ENCODE peak calls at places on chromosomes 4 and X, in eight cellular contexts. One of them, this sample, is unnamed.
A peak's percentile ranks its signal among the peaks of the same experiment; 100 is the strongest.

GRCh38 chr4:160318567-160319220 is 1215.8 kb downstream of the RAPGEF2 start:
- DNase-seq in glutamatergic neuron: no peak
- DNase-seq in breast epithelium: no peak
- DNase-seq in AG09309: no peak
- DNase-seq in H9: no peak
- DNase-seq in dorsolateral prefrontal cortex: no peak
- DNase-seq in GM12865: no peak
- DNase-seq in choroid plexus epithelial cell: peak; percentile 75
- DNase-seq in this sample: no peak

GRCh38 chr4:142408003-142408441 is 438.1 kb downstream of the INPP4B start:
- DNase-seq in choroid plexus epithelial cell: peak; percentile 61
- DNase-seq in glutamatergic neuron: no peak
- DNase-seq in breast epithelium: no peak
- DNase-seq in dorsolateral prefrontal cortex: no peak
- DNase-seq in H9: no peak
- DNase-seq in GM12865: no peak
- DNase-seq in AG09309: peak; percentile 79
- DNase-seq in this sample: no peak

GRCh38 chr4:185794637-185795036 is 17.4 kb downstream of the SORBS2 start:
- DNase-seq in glutamatergic neuron: no peak
- DNase-seq in H9: no peak
- DNase-seq in choroid plexus epithelial cell: no peak
- DNase-seq in dorsolateral prefrontal cortex: no peak
- DNase-seq in AG09309: no peak
- DNase-seq in GM12865: no peak
- DNase-seq in breast epithelium: no peak
- DNase-seq in this sample: no peak

GRCh38 chr4:93199492-93199891 is 629.1 kb upstream of the ATOH1 start:
- DNase-seq in AG09309: no peak
- DNase-seq in H9: peak; percentile 55
- DNase-seq in choroid plexus epithelial cell: peak; percentile 75
- DNase-seq in dorsolateral prefrontal cortex: no peak
- DNase-seq in glutamatergic neuron: no peak
- DNase-seq in breast epithelium: no peak
- DNase-seq in GM12865: peak; percentile 26
- DNase-seq in this sample: no peak

GRCh38 chr4:88672987-88673386 is 24.6 kb downstream of the NAP1L5 start:
- DNase-seq in breast epithelium: no peak
- DNase-seq in AG09309: no peak
- DNase-seq in choroid plexus epithelial cell: peak; percentile 75
- DNase-seq in GM12865: peak; percentile 42
- DNase-seq in H9: peak; percentile 44
- DNase-seq in dorsolateral prefrontal cortex: no peak
- DNase-seq in glutamatergic neuron: peak; percentile 48
- DNase-seq in this sample: peak; percentile 45

GRCh38 chr4:173794662-173795061 is 264.6 kb upstream of the HAND2 start:
- DNase-seq in AG09309: no peak
- DNase-seq in choroid plexus epithelial cell: peak; percentile 26
- DNase-seq in H9: no peak
- DNase-seq in GM12865: no peak
- DNase-seq in dorsolateral prefrontal cortex: no peak
- DNase-seq in breast epithelium: no peak
- DNase-seq in glutamatergic neuron: no peak
- DNase-seq in this sample: no peak

GRCh38 chr4:25410820-25411529 is 33.9 kb downstream of the ANAPC4 start:
- DNase-seq in breast epithelium: no peak
- DNase-seq in H9: no peak
- DNase-seq in glutamatergic neuron: no peak
- DNase-seq in AG09309: no peak
- DNase-seq in GM12865: no peak
- DNase-seq in choroid plexus epithelial cell: no peak
- DNase-seq in dorsolateral prefrontal cortex: no peak
- DNase-seq in this sample: no peak

GRCh38 chr4:163484906-163485305 is 9.6 kb upstream of the TMA16 start:
- DNase-seq in choroid plexus epithelial cell: peak; percentile 74
- DNase-seq in GM12865: peak; percentile 76
- DNase-seq in breast epithelium: no peak
- DNase-seq in dorsolateral prefrontal cortex: peak; percentile 40
- DNase-seq in AG09309: no peak
- DNase-seq in H9: peak; percentile 66
- DNase-seq in glutamatergic neuron: peak; percentile 69
- DNase-seq in this sample: no peak

GRCh38 chr4:14719053-14719452 is 283.2 kb upstream of the CPEB2 start:
- DNase-seq in AG09309: peak; percentile 8
- DNase-seq in GM12865: no peak
- DNase-seq in glutamatergic neuron: no peak
- DNase-seq in dorsolateral prefrontal cortex: no peak
- DNase-seq in breast epithelium: no peak
- DNase-seq in H9: no peak
- DNase-seq in choroid plexus epithelial cell: peak; percentile 81
- DNase-seq in this sample: no peak

GRCh38 chr4:140330311-140330900 is 43.0 kb upstream of the SCOC start:
- DNase-seq in dorsolateral prefrontal cortex: no peak
- DNase-seq in glutamatergic neuron: no peak
- DNase-seq in choroid plexus epithelial cell: peak; percentile 71
- DNase-seq in breast epithelium: no peak
- DNase-seq in H9: no peak
- DNase-seq in GM12865: peak; percentile 19
- DNase-seq in AG09309: no peak
- DNase-seq in this sample: no peak

GRCh38 chrX:50718791-50719190 is 95.2 kb downstream of the SHROOM4 start:
- DNase-seq in glutamatergic neuron: no peak
- DNase-seq in GM12865: no peak
- DNase-seq in choroid plexus epithelial cell: peak; percentile 21
- DNase-seq in dorsolateral prefrontal cortex: no peak
- DNase-seq in breast epithelium: no peak
- DNase-seq in AG09309: no peak
- DNase-seq in H9: no peak
- DNase-seq in this sample: no peak

GRCh38 chrX:141320801-141321200 is 78.5 kb upstream of the SPANXC start:
- DNase-seq in H9: no peak
- DNase-seq in GM12865: no peak
- DNase-seq in glutamatergic neuron: no peak
- DNase-seq in choroid plexus epithelial cell: no peak
- DNase-seq in AG09309: no peak
- DNase-seq in dorsolateral prefrontal cortex: no peak
- DNase-seq in breast epithelium: no peak
- DNase-seq in this sample: no peak

GRCh38 chrX:69051901-69052300 is 113.4 kb downstream of the PJA1 start:
- DNase-seq in H9: no peak
- DNase-seq in AG09309: no peak
- DNase-seq in dorsolateral prefrontal cortex: no peak
- DNase-seq in GM12865: no peak
- DNase-seq in glutamatergic neuron: no peak
- DNase-seq in choroid plexus epithelial cell: no peak
- DNase-seq in breast epithelium: no peak
- DNase-seq in this sample: no peak

GRCh38 chrX:133926809-133927208 is 58.6 kb downstream of the GPC3 start:
- DNase-seq in GM12865: no peak
- DNase-seq in H9: no peak
- DNase-seq in breast epithelium: no peak
- DNase-seq in glutamatergic neuron: no peak
- DNase-seq in dorsolateral prefrontal cortex: no peak
- DNase-seq in AG09309: no peak
- DNase-seq in choroid plexus epithelial cell: no peak
- DNase-seq in this sample: no peak

GRCh38 chr4:42296196-42296595 is 101.1 kb upstream of the SHISA3 start:
- DNase-seq in glutamatergic neuron: no peak
- DNase-seq in H9: no peak
- DNase-seq in GM12865: peak; percentile 26
- DNase-seq in AG09309: no peak
- DNase-seq in dorsolateral prefrontal cortex: no peak
- DNase-seq in breast epithelium: no peak
- DNase-seq in choroid plexus epithelial cell: no peak
- DNase-seq in this sample: no peak

GRCh38 chr4:45438047-45438446 is 685.8 kb downstream of the GABRG1 start:
- DNase-seq in H9: no peak
- DNase-seq in GM12865: no peak
- DNase-seq in glutamatergic neuron: no peak
- DNase-seq in AG09309: no peak
- DNase-seq in breast epithelium: no peak
- DNase-seq in dorsolateral prefrontal cortex: no peak
- DNase-seq in choroid plexus epithelial cell: peak; percentile 21
- DNase-seq in this sample: no peak

GRCh38 chr4:45437381-45437780 is 686.5 kb downstream of the GABRG1 start:
- DNase-seq in breast epithelium: no peak
- DNase-seq in H9: no peak
- DNase-seq in dorsolateral prefrontal cortex: no peak
- DNase-seq in GM12865: no peak
- DNase-seq in glutamatergic neuron: no peak
- DNase-seq in choroid plexus epithelial cell: no peak
- DNase-seq in AG09309: no peak
- DNase-seq in this sample: no peak

DNA sequence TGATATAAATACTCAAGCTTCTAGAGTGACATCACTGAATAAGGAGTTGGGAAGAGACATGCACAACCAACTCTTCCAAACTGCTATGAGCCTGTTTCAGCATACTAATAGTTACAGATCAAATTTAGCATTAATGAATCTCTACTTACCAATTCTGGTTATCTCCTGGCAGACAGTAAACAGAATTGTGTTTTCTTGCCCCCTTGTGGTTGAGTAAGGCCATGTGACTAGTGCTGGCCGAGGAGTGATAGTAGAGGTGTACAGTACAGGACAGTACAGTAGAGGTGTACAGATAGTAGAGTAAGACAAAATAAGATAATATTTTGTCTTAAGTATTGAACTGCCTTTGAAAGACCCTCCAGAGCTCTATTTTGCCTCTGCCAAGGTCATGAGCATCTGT is 681.4 kb downstream of the GABRG1 start:
- DNase-seq in glutamatergic neuron: peak; percentile 22
- DNase-seq in breast epithelium: no peak
- DNase-seq in GM12865: peak; percentile 46
- DNase-seq in choroid plexus epithelial cell: peak; percentile 43
- DNase-seq in dorsolateral prefrontal cortex: no peak
- DNase-seq in AG09309: no peak
- DNase-seq in H9: no peak
- DNase-seq in this sample: no peak
- TF ChIP-seq CTCF in glutamatergic neuron: peak; percentile 77
- TF ChIP-seq CTCF in breast epithelium: peak; percentile 26
- TF ChIP-seq CTCF in GM12865: peak; percentile 44
- TF ChIP-seq CTCF in choroid plexus epithelial cell: peak; percentile 55
- TF ChIP-seq CTCF in dorsolateral prefrontal cortex: peak; percentile 28
- TF ChIP-seq CTCF in AG09309: no peak
- TF ChIP-seq CTCF in H9: peak; percentile 70
- TF ChIP-seq CTCF in this sample: peak; percentile 32

GRCh38 chrX:54238588-54238987 is 55.5 kb upstream of the FAM120C start:
- DNase-seq in GM12865: no peak
- DNase-seq in AG09309: no peak
- DNase-seq in dorsolateral prefrontal cortex: no peak
- DNase-seq in breast epithelium: no peak
- DNase-seq in glutamatergic neuron: no peak
- DNase-seq in choroid plexus epithelial cell: no peak
- DNase-seq in H9: no peak
- DNase-seq in this sample: no peak

DNA sequence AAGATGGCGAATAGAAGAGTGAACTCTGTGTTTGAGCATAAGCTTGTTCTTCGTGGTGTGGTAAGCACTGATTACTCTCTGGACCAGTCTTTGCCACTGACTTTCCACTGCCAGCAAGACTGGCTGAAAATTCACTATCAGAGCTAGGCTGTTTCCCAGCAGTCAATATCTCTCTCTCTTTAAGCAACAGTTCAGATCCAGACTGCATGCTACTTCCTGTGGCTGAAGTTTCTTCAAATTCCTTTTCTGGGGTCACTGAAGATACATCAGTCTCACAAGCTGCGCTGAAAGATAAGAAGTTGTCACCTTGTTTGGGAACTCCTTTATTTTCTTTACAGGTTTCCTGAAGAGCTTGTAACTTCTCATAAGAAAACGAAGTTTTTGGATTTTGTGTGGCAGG is 54.0 kb upstream of the FAM120C start:
- DNase-seq in choroid plexus epithelial cell: peak; percentile 10
- DNase-seq in AG09309: no peak
- DNase-seq in glutamatergic neuron: no peak
- DNase-seq in GM12865: no peak
- DNase-seq in breast epithelium: no peak
- DNase-seq in H9: no peak
- DNase-seq in dorsolateral prefrontal cortex: no peak
- DNase-seq in this sample: no peak
- TF ChIP-seq CTCF in choroid plexus epithelial cell: no peak
- TF ChIP-seq CTCF in AG09309: no peak
- TF ChIP-seq CTCF in glutamatergic neuron: no peak
- TF ChIP-seq CTCF in GM12865: no peak
- TF ChIP-seq CTCF in breast epithelium: no peak
- TF ChIP-seq CTCF in H9: no peak
- TF ChIP-seq CTCF in dorsolateral prefrontal cortex: no peak
- TF ChIP-seq CTCF in this sample: no peak

DNA sequence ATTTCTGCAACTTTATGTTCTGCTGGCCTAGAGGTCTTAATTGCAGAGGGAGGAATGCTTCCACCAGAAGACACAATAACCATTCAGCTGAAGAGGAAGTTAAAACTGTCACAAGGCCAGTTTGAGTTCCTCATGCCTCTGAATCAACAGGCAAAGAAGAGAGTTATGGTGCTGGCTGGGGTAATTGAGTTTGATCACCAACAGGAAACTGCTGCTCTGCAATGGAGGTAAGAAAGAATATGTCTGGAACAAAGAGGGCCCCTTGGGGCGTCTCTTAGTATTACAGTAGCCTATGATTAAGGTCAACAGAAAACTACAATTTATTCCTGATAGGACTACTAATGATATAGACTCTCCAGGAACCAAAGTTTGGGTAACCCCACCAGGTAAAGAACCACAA is 744.0 kb downstream of the FSTL5 start:
- DNase-seq in H9: peak; percentile 33
- DNase-seq in dorsolateral prefrontal cortex: no peak
- DNase-seq in AG09309: no peak
- DNase-seq in choroid plexus epithelial cell: peak; percentile 25
- DNase-seq in breast epithelium: no peak
- DNase-seq in GM12865: peak; percentile 24
- DNase-seq in glutamatergic neuron: no peak
- DNase-seq in this sample: no peak
- TF ChIP-seq CTCF in H9: peak; percentile 61
- TF ChIP-seq CTCF in dorsolateral prefrontal cortex: no peak
- TF ChIP-seq CTCF in AG09309: no peak
- TF ChIP-seq CTCF in choroid plexus epithelial cell: peak; percentile 35
- TF ChIP-seq CTCF in breast epithelium: peak; percentile 29
- TF ChIP-seq CTCF in GM12865: peak; percentile 23
- TF ChIP-seq CTCF in glutamatergic neuron: no peak
- TF ChIP-seq CTCF in this sample: no peak

DNA sequence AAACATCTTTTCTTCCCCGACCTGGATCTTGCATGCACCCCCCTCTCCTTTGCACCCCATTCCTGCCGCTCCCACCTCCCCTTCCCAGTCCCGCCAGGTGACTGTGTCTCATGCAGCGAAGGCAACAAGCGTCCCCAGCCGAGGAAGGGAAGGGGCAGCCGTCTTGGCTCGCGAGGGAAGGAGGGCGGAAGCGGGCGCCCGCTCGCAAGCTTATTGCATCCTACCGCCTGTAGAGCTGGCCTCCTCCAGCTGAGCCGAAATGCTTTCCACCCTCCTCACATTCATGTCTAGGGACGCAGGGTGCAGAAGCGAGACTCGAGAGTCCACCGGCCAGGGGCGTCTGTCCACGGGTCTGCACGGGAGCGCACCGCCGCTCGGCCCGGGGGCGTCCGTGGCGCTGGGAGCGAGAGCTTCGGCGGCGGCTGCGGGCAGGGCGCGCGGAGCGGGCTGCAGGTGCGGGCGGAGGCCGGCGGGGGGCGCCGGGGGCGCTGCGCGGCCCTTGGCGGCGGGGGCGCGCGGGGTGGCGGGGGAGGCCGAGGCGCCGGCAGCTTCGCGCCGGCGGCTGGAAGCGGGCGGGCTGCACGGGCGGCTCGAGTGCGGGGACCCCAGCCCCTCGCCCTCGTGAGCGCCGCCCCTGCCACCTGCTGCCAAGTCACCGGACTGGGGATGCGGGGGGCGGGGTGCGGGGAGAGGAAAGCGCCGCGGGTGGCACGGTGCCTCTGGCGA is at the start of gene KCNIP4:
- DNase-seq in glutamatergic neuron: peak; percentile 79
- DNase-seq in AG09309: no peak
- DNase-seq in GM12865: no peak
- DNase-seq in breast epithelium: no peak
- DNase-seq in choroid plexus epithelial cell: peak; percentile 23
- DNase-seq in H9: peak; percentile 64
- DNase-seq in dorsolateral prefrontal cortex: no peak
- DNase-seq in this sample: peak; percentile 47
- TF ChIP-seq CTCF in glutamatergic neuron: peak; percentile 26
- TF ChIP-seq CTCF in AG09309: no peak
- TF ChIP-seq CTCF in GM12865: no peak
- TF ChIP-seq CTCF in breast epithelium: no peak
- TF ChIP-seq CTCF in choroid plexus epithelial cell: no peak
- TF ChIP-seq CTCF in H9: no peak
- TF ChIP-seq CTCF in dorsolateral prefrontal cortex: no peak
- TF ChIP-seq CTCF in this sample: no peak

This sample was measured in mesothelial cell of epicardium.